ENCODE peak calls at places on chromosome 4, in eight cellular contexts. One of them, this sample, is unnamed.

GRCh38 chr4:150002561-150002960 is 75.7 kb upstream of the DCLK2 start:
- DNase-seq in heart left ventricle: no peak
- DNase-seq in lower lobe of right lung: no peak
- DNase-seq in omental fat pad: no peak
- DNase-seq in sciatic nerve: no peak
- DNase-seq in fibroblast of the conjunctiva: no peak
- DNase-seq in occipital lobe: no peak
- DNase-seq in CD8-positive, alpha-beta T cell: no peak
- DNase-seq in this sample: no peak

GRCh38 chr4:145709843-145710242 is 29.9 kb downstream of the C4orf51 start:
- DNase-seq in heart left ventricle: no peak
- DNase-seq in lower lobe of right lung: no peak
- DNase-seq in omental fat pad: no peak
- DNase-seq in sciatic nerve: no peak
- DNase-seq in fibroblast of the conjunctiva: peak; percentile 87
- DNase-seq in occipital lobe: no peak
- DNase-seq in CD8-positive, alpha-beta T cell: no peak
- DNase-seq in this sample: no peak

GRCh38 chr4:138078751-138079150 is 163.4 kb downstream of the SLC7A11 start:
- DNase-seq in heart left ventricle: no peak
- DNase-seq in lower lobe of right lung: no peak
- DNase-seq in omental fat pad: no peak
- DNase-seq in sciatic nerve: no peak
- DNase-seq in fibroblast of the conjunctiva: no peak
- DNase-seq in occipital lobe: no peak
- DNase-seq in CD8-positive, alpha-beta T cell: no peak
- DNase-seq in this sample: no peak

GRCh38 chr4:124804041-124804440 is 91.5 kb upstream of the ANKRD50 start:
- DNase-seq in heart left ventricle: no peak
- DNase-seq in lower lobe of right lung: no peak
- DNase-seq in omental fat pad: no peak
- DNase-seq in sciatic nerve: no peak
- DNase-seq in fibroblast of the conjunctiva: no peak
- DNase-seq in occipital lobe: no peak
- DNase-seq in CD8-positive, alpha-beta T cell: no peak
- DNase-seq in this sample: no peak

GRCh38 chr4:111632752-111633151 is 512.5 kb upstream of the FAM241A start:
- DNase-seq in heart left ventricle: no peak
- DNase-seq in lower lobe of right lung: no peak
- DNase-seq in omental fat pad: no peak
- DNase-seq in sciatic nerve: no peak
- DNase-seq in fibroblast of the conjunctiva: peak; percentile 28
- DNase-seq in occipital lobe: no peak
- DNase-seq in CD8-positive, alpha-beta T cell: no peak
- DNase-seq in this sample: no peak

GRCh38 chr4:25450491-25450901 is 73.4 kb downstream of the ANAPC4 start:
- DNase-seq in heart left ventricle: no peak
- DNase-seq in lower lobe of right lung: no peak
- DNase-seq in omental fat pad: no peak
- DNase-seq in sciatic nerve: no peak
- DNase-seq in fibroblast of the conjunctiva: no peak
- DNase-seq in occipital lobe: no peak
- DNase-seq in CD8-positive, alpha-beta T cell: no peak
- DNase-seq in this sample: no peak

GRCh38 chr4:167966161-167966560 is 126.2 kb upstream of the ANXA10 start:
- DNase-seq in heart left ventricle: no peak
- DNase-seq in lower lobe of right lung: no peak
- DNase-seq in omental fat pad: no peak
- DNase-seq in sciatic nerve: no peak
- DNase-seq in fibroblast of the conjunctiva: no peak
- DNase-seq in occipital lobe: no peak
- DNase-seq in CD8-positive, alpha-beta T cell: no peak
- DNase-seq in this sample: no peak

GRCh38 chr4:20638825-20639224 is 61.4 kb upstream of the PACRGL start:
- DNase-seq in heart left ventricle: no peak
- DNase-seq in lower lobe of right lung: no peak
- DNase-seq in omental fat pad: no peak
- DNase-seq in sciatic nerve: no peak
- DNase-seq in fibroblast of the conjunctiva: no peak
- DNase-seq in occipital lobe: no peak
- DNase-seq in CD8-positive, alpha-beta T cell: no peak
- DNase-seq in this sample: no peak

GRCh38 chr4:24172406-24172805 is 282.6 kb upstream of the PPARGC1A start:
- DNase-seq in heart left ventricle: no peak
- DNase-seq in lower lobe of right lung: no peak
- DNase-seq in omental fat pad: no peak
- DNase-seq in sciatic nerve: no peak
- DNase-seq in fibroblast of the conjunctiva: no peak
- DNase-seq in occipital lobe: no peak
- DNase-seq in CD8-positive, alpha-beta T cell: no peak
- DNase-seq in this sample: no peak

GRCh38 chr4:137881641-137882040 is 349.3 kb upstream of the PCDH18 start:
- DNase-seq in heart left ventricle: no peak
- DNase-seq in lower lobe of right lung: no peak
- DNase-seq in omental fat pad: no peak
- DNase-seq in sciatic nerve: no peak
- DNase-seq in fibroblast of the conjunctiva: no peak
- DNase-seq in occipital lobe: no peak
- DNase-seq in CD8-positive, alpha-beta T cell: no peak
- DNase-seq in this sample: no peak

GRCh38 chr4:110197421-110198398 is 705 bp downstream of the ELOVL6 start:
- DNase-seq in heart left ventricle: peak; percentile 64
- DNase-seq in lower lobe of right lung: no peak
- DNase-seq in omental fat pad: no peak
- DNase-seq in sciatic nerve: peak; percentile 64
- DNase-seq in fibroblast of the conjunctiva: no peak
- DNase-seq in occipital lobe: peak; percentile 47
- DNase-seq in CD8-positive, alpha-beta T cell: no peak
- DNase-seq in this sample: peak; percentile 79

GRCh38 chr4:142984871-142985585 is 138.9 kb upstream of the INPP4B start:
- DNase-seq in heart left ventricle: no peak
- DNase-seq in lower lobe of right lung: no peak
- DNase-seq in omental fat pad: no peak
- DNase-seq in sciatic nerve: no peak
- DNase-seq in fibroblast of the conjunctiva: no peak
- DNase-seq in occipital lobe: no peak
- DNase-seq in CD8-positive, alpha-beta T cell: no peak
- DNase-seq in this sample: peak; percentile 28

GRCh38 chr4:24475756-24476155 is 108.6 kb downstream of the DHX15 start:
- DNase-seq in heart left ventricle: no peak
- DNase-seq in lower lobe of right lung: no peak
- DNase-seq in omental fat pad: no peak
- DNase-seq in sciatic nerve: no peak
- DNase-seq in fibroblast of the conjunctiva: no peak
- DNase-seq in occipital lobe: no peak
- DNase-seq in CD8-positive, alpha-beta T cell: no peak
- DNase-seq in this sample: no peak

GRCh38 chr4:183098080-183098722 is 856 bp upstream of the WWC2 start:
- DNase-seq in heart left ventricle: peak; percentile 86
- DNase-seq in lower lobe of right lung: peak; percentile 78
- DNase-seq in omental fat pad: peak; percentile 23
- DNase-seq in sciatic nerve: peak; percentile 77
- DNase-seq in fibroblast of the conjunctiva: no peak
- DNase-seq in occipital lobe: no peak
- DNase-seq in CD8-positive, alpha-beta T cell: no peak
- DNase-seq in this sample: no peak

GRCh38 chr4:23291139-23291538 is 598.4 kb downstream of the GBA3 start:
- DNase-seq in heart left ventricle: no peak
- DNase-seq in lower lobe of right lung: no peak
- DNase-seq in omental fat pad: no peak
- DNase-seq in sciatic nerve: no peak
- DNase-seq in fibroblast of the conjunctiva: no peak
- DNase-seq in occipital lobe: no peak
- DNase-seq in CD8-positive, alpha-beta T cell: no peak
- DNase-seq in this sample: no peak

GRCh38 chr4:3372933-3373465 is 68.8 kb upstream of the HGFAC start:
- DNase-seq in heart left ventricle: peak; percentile 86
- DNase-seq in lower lobe of right lung: peak; percentile 91
- DNase-seq in omental fat pad: no peak
- DNase-seq in sciatic nerve: peak; percentile 82
- DNase-seq in fibroblast of the conjunctiva: no peak
- DNase-seq in occipital lobe: no peak
- DNase-seq in CD8-positive, alpha-beta T cell: no peak
- DNase-seq in this sample: no peak

GRCh38 chr4:86557526-86557925 is 36.6 kb upstream of the PTPN13 start:
- DNase-seq in heart left ventricle: no peak
- DNase-seq in lower lobe of right lung: no peak
- DNase-seq in omental fat pad: no peak
- DNase-seq in sciatic nerve: no peak
- DNase-seq in fibroblast of the conjunctiva: no peak
- DNase-seq in occipital lobe: no peak
- DNase-seq in CD8-positive, alpha-beta T cell: no peak
- DNase-seq in this sample: no peak

GRCh38 chr4:8919651-8920288 is 48.1 kb upstream of the HMX1 start:
- DNase-seq in heart left ventricle: no peak
- DNase-seq in lower lobe of right lung: no peak
- DNase-seq in omental fat pad: no peak
- DNase-seq in sciatic nerve: peak; percentile 47
- DNase-seq in fibroblast of the conjunctiva: no peak
- DNase-seq in occipital lobe: no peak
- DNase-seq in CD8-positive, alpha-beta T cell: no peak
- DNase-seq in this sample: no peak

GRCh38 chr4:107757860-107758476 is 37.9 kb upstream of the PAPSS1 start:
- DNase-seq in heart left ventricle: no peak
- DNase-seq in lower lobe of right lung: no peak
- DNase-seq in omental fat pad: no peak
- DNase-seq in sciatic nerve: no peak
- DNase-seq in fibroblast of the conjunctiva: peak; percentile 21
- DNase-seq in occipital lobe: no peak
- DNase-seq in CD8-positive, alpha-beta T cell: no peak
- DNase-seq in this sample: peak; percentile 46

GRCh38 chr4:177671387-177671786 is 229.2 kb upstream of the AGA start:
- DNase-seq in heart left ventricle: no peak
- DNase-seq in lower lobe of right lung: no peak
- DNase-seq in omental fat pad: no peak
- DNase-seq in sciatic nerve: no peak
- DNase-seq in fibroblast of the conjunctiva: no peak
- DNase-seq in occipital lobe: no peak
- DNase-seq in CD8-positive, alpha-beta T cell: no peak
- DNase-seq in this sample: no peak

GRCh38 chr4:47238697-47239096 is 207.3 kb downstream of the GABRB1 start:
- DNase-seq in heart left ventricle: no peak
- DNase-seq in lower lobe of right lung: no peak
- DNase-seq in omental fat pad: no peak
- DNase-seq in sciatic nerve: no peak
- DNase-seq in fibroblast of the conjunctiva: no peak
- DNase-seq in occipital lobe: no peak
- DNase-seq in CD8-positive, alpha-beta T cell: no peak
- DNase-seq in this sample: no peak

GRCh38 chr4:54499308-54500074 is 158.3 kb upstream of the KIT start:
- DNase-seq in heart left ventricle: no peak
- DNase-seq in lower lobe of right lung: no peak
- DNase-seq in omental fat pad: no peak
- DNase-seq in sciatic nerve: no peak
- DNase-seq in fibroblast of the conjunctiva: no peak
- DNase-seq in occipital lobe: no peak
- DNase-seq in CD8-positive, alpha-beta T cell: no peak
- DNase-seq in this sample: no peak

GRCh38 chr4:36824682-36825081 is 419.9 kb upstream of the NWD2 start:
- DNase-seq in heart left ventricle: no peak
- DNase-seq in lower lobe of right lung: no peak
- DNase-seq in omental fat pad: no peak
- DNase-seq in sciatic nerve: no peak
- DNase-seq in fibroblast of the conjunctiva: no peak
- DNase-seq in occipital lobe: no peak
- DNase-seq in CD8-positive, alpha-beta T cell: no peak
- DNase-seq in this sample: no peak

GRCh38 chr4:147029296-147029695 is 83.6 kb upstream of the TTC29 start:
- DNase-seq in heart left ventricle: no peak
- DNase-seq in lower lobe of right lung: no peak
- DNase-seq in omental fat pad: no peak
- DNase-seq in sciatic nerve: no peak
- DNase-seq in fibroblast of the conjunctiva: no peak
- DNase-seq in occipital lobe: no peak
- DNase-seq in CD8-positive, alpha-beta T cell: no peak
- DNase-seq in this sample: no peak

GRCh38 chr4:158875026-158875425 is 106.2 kb downstream of the FNIP2 start:
- DNase-seq in heart left ventricle: no peak
- DNase-seq in lower lobe of right lung: no peak
- DNase-seq in omental fat pad: no peak
- DNase-seq in sciatic nerve: no peak
- DNase-seq in fibroblast of the conjunctiva: no peak
- DNase-seq in occipital lobe: no peak
- DNase-seq in CD8-positive, alpha-beta T cell: no peak
- DNase-seq in this sample: no peak

GRCh38 chr4:23234716-23235115 is 542.0 kb downstream of the GBA3 start:
- DNase-seq in heart left ventricle: no peak
- DNase-seq in lower lobe of right lung: no peak
- DNase-seq in omental fat pad: no peak
- DNase-seq in sciatic nerve: no peak
- DNase-seq in fibroblast of the conjunctiva: no peak
- DNase-seq in occipital lobe: no peak
- DNase-seq in CD8-positive, alpha-beta T cell: no peak
- DNase-seq in this sample: no peak

GRCh38 chr4:118224239-118224829 is 128.5 kb downstream of the PRSS12 start:
- DNase-seq in heart left ventricle: no peak
- DNase-seq in lower lobe of right lung: no peak
- DNase-seq in omental fat pad: no peak
- DNase-seq in sciatic nerve: no peak
- DNase-seq in fibroblast of the conjunctiva: peak; percentile 75
- DNase-seq in occipital lobe: no peak
- DNase-seq in CD8-positive, alpha-beta T cell: no peak
- DNase-seq in this sample: peak; percentile 87

GRCh38 chr4:13386405-13387107 is 97.6 kb downstream of the RAB28 start:
- DNase-seq in heart left ventricle: no peak
- DNase-seq in lower lobe of right lung: no peak
- DNase-seq in omental fat pad: no peak
- DNase-seq in sciatic nerve: no peak
- DNase-seq in fibroblast of the conjunctiva: no peak
- DNase-seq in occipital lobe: no peak
- DNase-seq in CD8-positive, alpha-beta T cell: no peak
- DNase-seq in this sample: no peak

GRCh38 chr4:26907731-26908599 is 47.3 kb downstream of the STIM2 start:
- DNase-seq in heart left ventricle: no peak
- DNase-seq in lower lobe of right lung: no peak
- DNase-seq in omental fat pad: no peak
- DNase-seq in sciatic nerve: no peak
- DNase-seq in fibroblast of the conjunctiva: no peak
- DNase-seq in occipital lobe: no peak
- DNase-seq in CD8-positive, alpha-beta T cell: no peak
- DNase-seq in this sample: no peak

GRCh38 chr4:54102747-54103146 is 2.8 kb downstream of the GSX2 start:
- DNase-seq in heart left ventricle: no peak
- DNase-seq in lower lobe of right lung: no peak
- DNase-seq in omental fat pad: no peak
- DNase-seq in sciatic nerve: no peak
- DNase-seq in fibroblast of the conjunctiva: no peak
- DNase-seq in occipital lobe: no peak
- DNase-seq in CD8-positive, alpha-beta T cell: no peak
- DNase-seq in this sample: no peak